ENCODE peak calls at places on chromosomes 4 and X, in eight cellular contexts. Z, G, E, M, H, D, A and N are unnamed samples.

GRCh38 chr4:183362036-183362435 is 39.8 kb upstream of the CLDN24 start:
- DNase-seq in H (no peak), Z (no peak), A (no peak), E (no peak), G (no peak), D (no peak), M (no peak), N (peak)

GRCh38 chr4:163895369-163896005 is 401.0 kb downstream of the TMA16 start:
- DNase-seq in E (no peak), H (no peak), Z (no peak), A (no peak), D (no peak), M (no peak), G (peak), N (no peak)

GRCh38 chrX:119523664-119524184 is 41.5 kb downstream of the STEEP1 start:
- DNase-seq in M (no peak), D (no peak), Z (no peak), H (no peak), A (no peak), E (no peak), G (no peak), N (no peak)

GRCh38 chr4:148273501-148273986 is 168.7 kb downstream of the NR3C2 start:
- DNase-seq in Z (peak), H (no peak), D (no peak), E (no peak), A (no peak), M (no peak), G (no peak), N (no peak)

GRCh38 chrX:47191331-47191730 is 2.3 kb upstream of the UBA1 start:
- DNase-seq in Z (peak), A (peak), M (no peak), G (peak), E (peak), H (no peak), D (peak), N (no peak)

GRCh38 chr4:7938513-7939376 is 916 bp downstream of the AFAP1 start:
- DNase-seq in D (no peak), Z (peak), E (peak), H (no peak), A (peak), G (no peak), M (peak), N (no peak)

GRCh38 chr4:140343303-140343702 is 30.1 kb upstream of the SCOC start:
- DNase-seq in G (no peak), E (no peak), D (no peak), Z (peak), H (peak), A (no peak), M (no peak), N (no peak)

GRCh38 chr4:183395395-183395794 is 49.0 kb upstream of the CDKN2AIP start:
- DNase-seq in A (no peak), H (no peak), Z (no peak), D (no peak), E (no peak), G (no peak), M (no peak), N (peak)

GRCh38 chr4:2047781-2048581 is 11.1 kb upstream of the NAT8L start:
- DNase-seq in Z (peak), D (no peak), E (no peak), M (no peak), G (no peak), A (no peak), H (no peak), N (no peak)

GRCh38 chr4:120616041-120616440 is 306.5 kb downstream of the PRDM5 start:
- DNase-seq in A (no peak), G (no peak), E (no peak), D (no peak), H (no peak), M (no peak), Z (no peak), N (no peak)

GRCh38 chr4:77202491-77202890 is 45.5 kb downstream of the CCNG2 start:
- DNase-seq in D (no peak), E (no peak), A (no peak), H (no peak), G (no peak), Z (peak), M (no peak), N (no peak)

GRCh38 chr4:83208776-83209365 is 75.7 kb downstream of the COQ2 start:
- DNase-seq in D (no peak), Z (no peak), E (peak), G (no peak), M (peak), H (no peak), A (no peak), N (no peak)

GRCh38 chr4:69057620-69058409 is 38.5 kb upstream of the UGT2B7 start:
- DNase-seq in H (no peak), M (peak), G (no peak), Z (peak), E (no peak), D (peak), A (no peak), N (no peak)

GRCh38 chr4:14749910-14750309 is 252.4 kb upstream of the CPEB2 start:
- DNase-seq in E (peak), G (no peak), D (peak), A (no peak), M (peak), Z (peak), H (no peak), N (no peak)

GRCh38 chrX:48945517-48946348 is 11.7 kb downstream of the OTUD5 start:
- DNase-seq in M (peak), Z (peak), G (no peak), D (peak), H (peak), A (no peak), E (peak), N (no peak)

GRCh38 chrX:104681214-104681613 is 115.2 kb downstream of the IL1RAPL2 start:
- DNase-seq in E (no peak), A (no peak), G (no peak), D (no peak), M (no peak), Z (no peak), H (no peak), N (no peak)

GRCh38 chr4:52019941-52020657 is at the start of gene LRRC66:
- DNase-seq in A (no peak), M (peak), G (no peak), Z (peak), H (peak), E (no peak), D (no peak), N (no peak)

GRCh38 chrX:153388722-153389459 is 12.3 kb downstream of the PNMA6E start:
- DNase-seq in Z (no peak), E (no peak), A (no peak), M (no peak), H (no peak), G (no peak), D (no peak), N (no peak)

GRCh38 chrX:758917-759316 is 128.3 kb downstream of the SHOX start:
- DNase-seq in Z (no peak), M (no peak), D (no peak), G (no peak), H (no peak), A (no peak), E (no peak), N (no peak)

GRCh38 chr4:8294036-8294435 is 24.5 kb downstream of the HTRA3 start:
- DNase-seq in G (no peak), H (no peak), E (no peak), D (no peak), A (no peak), M (no peak), Z (no peak), N (no peak)

GRCh38 chr4:145870155-145871020 is 68.2 kb downstream of the ZNF827 start:
- DNase-seq in E (no peak), G (no peak), M (no peak), D (no peak), A (no peak), H (no peak), Z (no peak), N (no peak)

GRCh38 chrX:120238947-120239346 is 11.7 kb upstream of the ZBTB33 start:
- DNase-seq in H (no peak), E (peak), G (no peak), M (no peak), Z (no peak), D (no peak), A (no peak), N (no peak)

GRCh38 chr4:89545315-89545714 is 237.7 kb upstream of the GPRIN3 start:
- DNase-seq in A (no peak), H (no peak), M (no peak), D (no peak), Z (no peak), G (no peak), E (no peak), N (no peak)

GRCh38 chrX:118507766-118508165 is 12.2 kb downstream of the DOCK11 start:
- DNase-seq in Z (no peak), M (no peak), E (no peak), D (no peak), G (no peak), H (no peak), A (no peak), N (no peak)

GRCh38 chr4:102169345-102169744 is 175.9 kb downstream of the SLC39A8 start:
- DNase-seq in E (no peak), D (no peak), A (no peak), G (peak), H (no peak), Z (peak), M (peak), N (no peak)

GRCh38 chrX:14051416-14051815 is 21.7 kb upstream of the GEMIN8 start:
- DNase-seq in D (no peak), E (no peak), H (no peak), A (no peak), M (no peak), G (peak), Z (no peak), N (no peak)

GRCh38 chr4:153176938-153177337 is 27.3 kb upstream of the TRIM2 start:
- DNase-seq in A (no peak), D (no peak), Z (no peak), G (no peak), H (no peak), E (no peak), M (no peak), N (no peak)

GRCh38 chr4:123484291-123484926 is 87.8 kb downstream of the SPRY1 start:
- DNase-seq in A (no peak), D (no peak), M (peak), E (no peak), Z (no peak), H (no peak), G (no peak), N (no peak)

GRCh38 chr4:59979061-59979460 is 1221.1 kb upstream of the ADGRL3 start:
- DNase-seq in Z (no peak), M (no peak), G (no peak), A (no peak), D (no peak), H (no peak), E (no peak), N (no peak)

GRCh38 chr4:173913496-173913895 is 370.0 kb downstream of the FBXO8 start:
- DNase-seq in G (no peak), E (no peak), A (no peak), D (no peak), M (no peak), Z (no peak), H (no peak), N (no peak)

GRCh38 chr4:163688856-163689255 is 194.4 kb downstream of the TMA16 start:
- DNase-seq in M (no peak), G (no peak), Z (no peak), H (no peak), A (no peak), E (no peak), D (no peak), N (no peak)

GRCh38 chr4:142265536-142265935 is 580.6 kb downstream of the INPP4B start:
- DNase-seq in G (no peak), A (no peak), Z (no peak), H (peak), E (peak), M (peak), D (no peak), N (no peak)

GRCh38 chrX:105653891-105654290 is 168.4 kb upstream of the NRK start:
- DNase-seq in D (no peak), H (no peak), G (no peak), Z (no peak), A (no peak), M (no peak), E (no peak), N (no peak)